ENCODE peak calls at places on chromosomes 4 and X, in four cellular contexts. Q is glutamatergic neuron; S is breast epithelium; W is CD8-positive, alpha-beta T cell. X is an unnamed sample.

GRCh38 chr4:36088542-36088941 is 155.8 kb downstream of the ARAP2 start:
- DNase-seq in Q (no peak), S (no peak), W (no peak), X (no peak)

GRCh38 chr4:59200992-59201391 is 1999.1 kb upstream of the ADGRL3 start:
- DNase-seq in Q (no peak), S (no peak), W (no peak), X (no peak)

GRCh38 chr4:122764071-122764807 is 31.7 kb downstream of the BBS12 start:
- DNase-seq in Q (no peak), S (no peak), W (no peak), X (no peak)

GRCh38 chrX:102723456-102723855 is 2.9 kb downstream of the GPRASP3 start:
- DNase-seq in Q (no peak), S (no peak), W (no peak), X (no peak)

GRCh38 chr4:66842401-66842800 is 702.9 kb downstream of the CENPC start:
- DNase-seq in Q (no peak), S (no peak), W (no peak), X (no peak)

GRCh38 chrX:32774966-32775365 is 436.4 kb downstream of the DMD start:
- DNase-seq in Q (no peak), S (no peak), W (no peak), X (no peak)

GRCh38 chr4:184328022-184328736 is 110.5 kb upstream of the ENPP6 start:
- DNase-seq in Q (no peak), S (peak; percentile 50), W (no peak), X (no peak)

GRCh38 chr4:112766422-112766821 is 129.5 kb downstream of the LARP7 start:
- DNase-seq in Q (peak; percentile 49), S (no peak), W (no peak), X (no peak)

GRCh38 chr4:182354867-182355266 is 111.7 kb downstream of the TENM3 start:
- DNase-seq in Q (no peak), S (no peak), W (no peak), X (no peak)

GRCh38 chr4:168636040-168636439 is 139.2 kb downstream of the PALLD start:
- DNase-seq in Q (no peak), S (no peak), W (no peak), X (no peak)

GRCh38 chr4:93911671-93912070 is 83.1 kb downstream of the ATOH1 start:
- DNase-seq in Q (no peak), S (no peak), W (no peak), X (no peak)

GRCh38 chr4:41935652-41936021 is 408 bp downstream of the TMEM33 start:
- DNase-seq in Q (no peak), S (no peak), W (peak; percentile 14), X (no peak)

GRCh38 chr4:152970102-152970820 is 34.1 kb downstream of the FHDC1 start:
- DNase-seq in Q (no peak), S (no peak), W (no peak), X (no peak)

GRCh38 chr4:16442296-16442695 is 216.0 kb upstream of the TAPT1 start:
- DNase-seq in Q (no peak), S (no peak), W (no peak), X (no peak)

GRCh38 chr4:151442002-151442401 is 33.0 kb downstream of the FHIP1A start:
- DNase-seq in Q (no peak), S (no peak), W (no peak), X (peak; percentile 26)

GRCh38 chr4:154086247-154086646 is 297.4 kb upstream of the SFRP2 start:
- DNase-seq in Q (no peak), S (no peak), W (no peak), X (no peak)

GRCh38 chr4:123232439-123232838 is 164.2 kb upstream of the SPRY1 start:
- DNase-seq in Q (no peak), S (no peak), W (no peak), X (no peak)

GRCh38 chr4:30866907-30867306 is 146.7 kb downstream of the PCDH7 start:
- DNase-seq in Q (no peak), S (no peak), W (no peak), X (no peak)

GRCh38 chr4:162164881-162165528 is 1.2 kb upstream of the FSTL5 start:
- DNase-seq in Q (no peak), S (no peak), W (no peak), X (no peak)

GRCh38 chrX:10175317-10175871 is 18.6 kb downstream of the CLCN4 start:
- DNase-seq in Q (no peak), S (no peak), W (no peak), X (no peak)

GRCh38 chrX:100681581-100681980 is 37.6 kb downstream of the SRPX2 start:
- DNase-seq in Q (no peak), S (no peak), W (no peak), X (no peak)

GRCh38 chr4:56909083-56909981 is 1.6 kb downstream of the REST start:
- DNase-seq in Q (peak; percentile 40), S (peak; percentile 36), W (peak; percentile 46), X (peak; percentile 41)

GRCh38 chr4:26464420-26465095 is 25.7 kb downstream of the CCKAR start:
- DNase-seq in Q (no peak), S (no peak), W (no peak), X (no peak)

GRCh38 chr4:183375156-183375555 is 52.9 kb upstream of the CLDN24 start:
- DNase-seq in Q (no peak), S (no peak), W (no peak), X (no peak)